ENCODE peak calls at places on chromosome 19, in eight cellular contexts. One of them, this sample, is unnamed. For H3K9me3, the result is how much of the 10 kb centered on the place peaks cover.

GRCh38 chr19:43534811-43535761 is 2.1 kb downstream of the ZNF575 start:
- DNase-seq in endodermal cell: peak
- DNase-seq in ascending aorta: no peak
- DNase-seq in H9: peak
- DNase-seq in left ventricle myocardium inferior: peak
- DNase-seq in Peyer's patch: peak
- DNase-seq in astrocyte: no peak
- DNase-seq in uterus: peak
- DNase-seq in this sample: peak

GRCh38 chr19:46761418-46761831 is 15.2 kb upstream of the STRN4 start:
- DNase-seq in uterus: no peak
- DNase-seq in Peyer's patch: no peak
- DNase-seq in ascending aorta: no peak
- DNase-seq in endodermal cell: no peak
- DNase-seq in astrocyte: peak
- DNase-seq in H9: no peak
- DNase-seq in left ventricle myocardium inferior: no peak
- DNase-seq in this sample: no peak

GRCh38 chr19:13010038-13010991 is 15.0 kb downstream of the NFIX start:
- DNase-seq in ascending aorta: no peak
- DNase-seq in left ventricle myocardium inferior: peak
- DNase-seq in uterus: peak
- DNase-seq in astrocyte: no peak
- DNase-seq in Peyer's patch: no peak
- DNase-seq in endodermal cell: peak
- DNase-seq in H9: peak
- DNase-seq in this sample: no peak

GRCh38 chr19:28523619-28524018 is 689.3 kb downstream of the UQCRFS1 start:
- DNase-seq in astrocyte: no peak
- DNase-seq in uterus: no peak
- DNase-seq in H9: no peak
- DNase-seq in endodermal cell: no peak
- DNase-seq in Peyer's patch: no peak
- DNase-seq in ascending aorta: no peak
- DNase-seq in left ventricle myocardium inferior: no peak
- DNase-seq in this sample: no peak

GRCh38 chr19:18361646-18362045 is 21.2 kb downstream of the PGPEP1 start:
- DNase-seq in astrocyte: no peak
- DNase-seq in endodermal cell: no peak
- DNase-seq in uterus: no peak
- DNase-seq in left ventricle myocardium inferior: no peak
- DNase-seq in H9: no peak
- DNase-seq in ascending aorta: no peak
- DNase-seq in Peyer's patch: no peak
- DNase-seq in this sample: no peak

GRCh38 chr19:17936379-17936778 is 3.6 kb downstream of the CCDC124 start:
- DNase-seq in astrocyte: no peak
- DNase-seq in ascending aorta: no peak
- DNase-seq in Peyer's patch: no peak
- DNase-seq in H9: no peak
- DNase-seq in uterus: no peak
- DNase-seq in left ventricle myocardium inferior: no peak
- DNase-seq in endodermal cell: no peak
- DNase-seq in this sample: no peak

GRCh38 chr19:14375055-14375581 is 6.1 kb upstream of the ADGRE5 start:
- DNase-seq in H9: no peak
- DNase-seq in left ventricle myocardium inferior: peak
- DNase-seq in Peyer's patch: no peak
- DNase-seq in astrocyte: no peak
- DNase-seq in endodermal cell: no peak
- DNase-seq in uterus: peak
- DNase-seq in ascending aorta: peak
- DNase-seq in this sample: no peak

GRCh38 chr19:15758379-15758778 is 20.6 kb downstream of the OR10H3 start:
- DNase-seq in left ventricle myocardium inferior: no peak
- DNase-seq in endodermal cell: no peak
- DNase-seq in H9: no peak
- DNase-seq in uterus: no peak
- DNase-seq in ascending aorta: no peak
- DNase-seq in Peyer's patch: no peak
- DNase-seq in astrocyte: no peak
- DNase-seq in this sample: no peak

GRCh38 chr19:48737360-48737998 is 2.9 kb downstream of the RASIP1 start:
- DNase-seq in ascending aorta: no peak
- DNase-seq in endodermal cell: peak
- DNase-seq in Peyer's patch: no peak
- DNase-seq in uterus: no peak
- DNase-seq in astrocyte: no peak
- DNase-seq in H9: peak
- DNase-seq in left ventricle myocardium inferior: no peak
- DNase-seq in this sample: peak

GRCh38 chr19:50003810-50004419 is 21.3 kb downstream of the VRK3 start:
- DNase-seq in ascending aorta: peak
- DNase-seq in endodermal cell: no peak
- DNase-seq in Peyer's patch: no peak
- DNase-seq in uterus: peak
- DNase-seq in astrocyte: peak
- DNase-seq in H9: no peak
- DNase-seq in left ventricle myocardium inferior: no peak
- DNase-seq in this sample: peak

GRCh38 chr19:38685666-38686529 is 38.4 kb downstream of the ACTN4 start:
- DNase-seq in astrocyte: peak
- DNase-seq in ascending aorta: no peak
- DNase-seq in Peyer's patch: no peak
- DNase-seq in H9: peak
- DNase-seq in uterus: no peak
- DNase-seq in left ventricle myocardium inferior: no peak
- DNase-seq in endodermal cell: peak
- DNase-seq in this sample: peak

GRCh38 chr19:10112895-10113591 is 1.6 kb downstream of the P2RY11 start:
- DNase-seq in H9: peak
- DNase-seq in endodermal cell: peak
- DNase-seq in astrocyte: no peak
- DNase-seq in Peyer's patch: peak
- DNase-seq in left ventricle myocardium inferior: no peak
- DNase-seq in uterus: no peak
- DNase-seq in ascending aorta: no peak
- DNase-seq in this sample: peak

GRCh38 chr19:41223431-41224234 is 4.6 kb downstream of the AXL start:
- DNase-seq in Peyer's patch: no peak
- DNase-seq in uterus: no peak
- DNase-seq in H9: peak
- DNase-seq in endodermal cell: peak
- DNase-seq in astrocyte: peak
- DNase-seq in ascending aorta: no peak
- DNase-seq in left ventricle myocardium inferior: no peak
- DNase-seq in this sample: peak

GRCh38 chr19:48967346-48968178 is 2.5 kb downstream of the FTL start:
- DNase-seq in ascending aorta: no peak
- DNase-seq in Peyer's patch: no peak
- DNase-seq in uterus: no peak
- DNase-seq in left ventricle myocardium inferior: peak
- DNase-seq in endodermal cell: peak
- DNase-seq in H9: peak
- DNase-seq in astrocyte: peak
- DNase-seq in this sample: no peak

GRCh38 chr19:2847507-2847906 is 6.2 kb downstream of the ZNF555 start:
- DNase-seq in uterus: no peak
- DNase-seq in Peyer's patch: no peak
- DNase-seq in astrocyte: no peak
- DNase-seq in left ventricle myocardium inferior: no peak
- DNase-seq in ascending aorta: no peak
- DNase-seq in endodermal cell: no peak
- DNase-seq in H9: no peak
- DNase-seq in this sample: no peak

GRCh38 chr19:2846180-2846935 is 5.1 kb downstream of the ZNF555 start:
- DNase-seq in H9: no peak
- DNase-seq in endodermal cell: no peak
- DNase-seq in uterus: no peak
- DNase-seq in Peyer's patch: no peak
- DNase-seq in astrocyte: no peak
- DNase-seq in ascending aorta: no peak
- DNase-seq in left ventricle myocardium inferior: no peak
- DNase-seq in this sample: no peak

GRCh38 chr19:2845107-2845506 is 3.8 kb downstream of the ZNF555 start:
- DNase-seq in uterus: no peak
- DNase-seq in astrocyte: no peak
- DNase-seq in H9: no peak
- DNase-seq in Peyer's patch: no peak
- DNase-seq in endodermal cell: no peak
- DNase-seq in ascending aorta: no peak
- DNase-seq in left ventricle myocardium inferior: no peak
- DNase-seq in this sample: no peak

GRCh38 chr19:2850256-2850925 is 9.1 kb downstream of the ZNF555 start:
- DNase-seq in uterus: no peak
- DNase-seq in H9: no peak
- DNase-seq in Peyer's patch: no peak
- DNase-seq in endodermal cell: no peak
- DNase-seq in left ventricle myocardium inferior: no peak
- DNase-seq in ascending aorta: no peak
- DNase-seq in astrocyte: no peak
- DNase-seq in this sample: no peak

DNA sequence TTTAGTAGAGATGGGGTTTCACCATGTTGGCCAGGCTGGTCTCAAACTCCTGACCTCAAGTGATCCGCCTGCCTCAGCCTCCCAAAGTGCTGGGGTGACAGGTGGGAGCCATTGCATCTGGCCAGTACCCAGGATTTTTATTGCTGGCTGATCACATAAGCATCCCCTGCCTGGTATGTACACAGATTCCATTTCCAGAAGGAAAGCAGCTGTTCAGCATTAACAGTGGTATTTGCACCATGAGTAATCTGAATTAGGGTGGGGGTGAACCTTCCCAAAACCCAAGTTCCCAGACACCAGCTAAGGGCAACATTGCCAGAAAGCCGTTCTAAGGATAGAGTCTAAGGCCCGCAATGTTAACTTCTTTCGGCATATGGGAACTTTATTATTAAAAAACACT is 7.3 kb downstream of the ZNF555 start:
- DNase-seq in left ventricle myocardium inferior: no peak
- DNase-seq in Peyer's patch: no peak
- DNase-seq in H9: no peak
- DNase-seq in astrocyte: no peak
- DNase-seq in uterus: no peak
- DNase-seq in ascending aorta: no peak
- DNase-seq in endodermal cell: no peak
- DNase-seq in this sample: no peak
- H3K9me3 ChIP-seq in left ventricle myocardium inferior: half or more
- H3K9me3 ChIP-seq in Peyer's patch: under half
- H3K9me3 ChIP-seq in H9: under half
- H3K9me3 ChIP-seq in astrocyte: under half
- H3K9me3 ChIP-seq in uterus: under half
- H3K9me3 ChIP-seq in ascending aorta: half or more
- H3K9me3 ChIP-seq in endodermal cell: half or more
- H3K9me3 ChIP-seq in this sample: under half

DNA sequence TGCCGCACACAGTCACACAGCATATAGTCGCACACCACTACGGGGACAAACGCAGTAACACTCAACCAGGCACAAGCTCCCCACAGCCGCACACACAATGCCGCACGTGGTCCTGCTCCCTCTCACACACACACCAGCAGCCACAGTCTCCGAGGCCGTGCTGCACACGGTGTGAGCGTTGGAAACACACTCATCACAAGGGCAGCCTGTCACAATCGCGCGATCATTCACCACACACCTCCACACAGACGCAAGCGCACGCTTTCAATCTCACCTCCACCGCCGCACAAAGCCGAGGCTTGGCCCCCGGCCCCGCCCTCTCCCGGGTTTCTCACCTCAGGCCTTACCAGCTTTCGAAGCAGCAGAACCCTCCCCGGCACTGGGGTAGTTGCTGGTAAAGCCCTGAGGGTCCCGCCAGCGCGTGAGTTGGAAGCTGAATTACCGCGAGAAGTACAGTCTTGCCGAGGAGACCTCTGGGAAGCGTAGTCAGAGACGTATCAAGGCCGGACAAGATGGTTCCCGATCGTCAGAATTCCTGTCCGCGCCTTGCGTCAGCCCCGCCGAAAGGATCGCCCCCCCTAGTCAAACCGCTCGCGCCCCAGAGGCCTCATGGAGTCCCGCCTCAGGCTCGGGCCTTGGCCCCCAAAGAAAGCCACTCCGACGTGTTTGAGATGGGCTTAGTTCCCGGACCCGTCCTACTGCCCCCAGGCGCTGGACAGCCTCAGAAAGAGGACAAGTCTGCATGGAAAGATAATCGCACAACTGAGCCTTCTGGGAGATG is at the start of gene ZNF566:
- DNase-seq in uterus: peak
- DNase-seq in ascending aorta: peak
- DNase-seq in astrocyte: peak
- DNase-seq in Peyer's patch: peak
- DNase-seq in H9: peak
- DNase-seq in endodermal cell: peak
- DNase-seq in left ventricle myocardium inferior: peak
- DNase-seq in this sample: peak
- TF ChIP-seq CTCF in uterus: no peak
- TF ChIP-seq CTCF in ascending aorta: no peak
- TF ChIP-seq CTCF in astrocyte: no peak
- TF ChIP-seq CTCF in Peyer's patch: no peak
- TF ChIP-seq CTCF in H9: no peak
- TF ChIP-seq CTCF in endodermal cell: peak
- TF ChIP-seq CTCF in left ventricle myocardium inferior: no peak
- TF ChIP-seq CTCF in this sample: no peak

DNA sequence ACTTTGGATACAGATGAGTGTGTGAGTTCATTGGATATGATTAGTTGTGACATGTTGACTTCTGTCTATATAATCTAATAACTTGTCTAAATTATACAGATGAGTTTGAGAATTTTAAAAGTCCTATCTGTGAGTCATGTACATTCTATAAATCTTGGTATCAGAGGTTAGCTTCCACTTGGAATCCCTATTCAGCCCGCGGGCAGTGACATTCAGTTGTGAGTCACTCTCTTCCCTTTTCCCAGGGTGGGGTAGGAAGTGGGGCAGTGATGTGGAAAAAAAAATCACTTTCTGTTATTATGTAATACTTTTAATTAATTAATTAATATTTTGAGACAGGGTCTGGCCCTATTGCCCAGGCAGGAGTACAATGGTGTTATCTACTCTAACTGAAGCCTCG is 33.0 kb upstream of the ZNF808 start:
- DNase-seq in left ventricle myocardium inferior: no peak
- DNase-seq in uterus: no peak
- DNase-seq in ascending aorta: no peak
- DNase-seq in Peyer's patch: no peak
- DNase-seq in endodermal cell: no peak
- DNase-seq in astrocyte: no peak
- DNase-seq in H9: no peak
- DNase-seq in this sample: no peak
- H3K9me3 ChIP-seq in left ventricle myocardium inferior: half or more
- H3K9me3 ChIP-seq in uterus: under half
- H3K9me3 ChIP-seq in ascending aorta: half or more
- H3K9me3 ChIP-seq in Peyer's patch: under half
- H3K9me3 ChIP-seq in endodermal cell: under half
- H3K9me3 ChIP-seq in astrocyte: under half
- H3K9me3 ChIP-seq in H9: under half
- H3K9me3 ChIP-seq in this sample: under half

GRCh38 chr19:3769494-3769893 is 2.5 kb downstream of the RAX2 start:
- DNase-seq in astrocyte: no peak
- DNase-seq in ascending aorta: no peak
- DNase-seq in endodermal cell: peak
- DNase-seq in Peyer's patch: no peak
- DNase-seq in left ventricle myocardium inferior: no peak
- DNase-seq in uterus: no peak
- DNase-seq in H9: no peak
- DNase-seq in this sample: no peak
- TF ChIP-seq CTCF in astrocyte: no peak
- TF ChIP-seq CTCF in ascending aorta: no peak
- TF ChIP-seq CTCF in endodermal cell: no peak
- TF ChIP-seq CTCF in Peyer's patch: no peak
- TF ChIP-seq CTCF in left ventricle myocardium inferior: no peak
- TF ChIP-seq CTCF in uterus: no peak
- TF ChIP-seq CTCF in H9: no peak
- TF ChIP-seq CTCF in this sample: no peak

This sample was measured in cardiac muscle cell.